ENCODE peak calls at places on chromosomes 1 and 21, in seven cellular contexts. I is sigmoid colon, W is suprapubic skin, F is BJ, Q is fibroblast of the aortic adventitia, E is ovary, Y is A549. L is an unnamed sample.

GRCh38 chr1:27574871-27575831 is 28.8 kb downstream of the AHDC1 start:
- DNase-seq in W (no peak), E (peak), I (peak), F (no peak), Q (peak), Y (peak), L (no peak)

GRCh38 chr1:84853743-84854721 is 39.0 kb downstream of the LPAR3 start:
- DNase-seq in F (no peak), W (no peak), Q (peak), E (no peak), I (no peak), Y (peak), L (no peak)

GRCh38 chr1:229098903-229099578 is 171.9 kb upstream of the RAB4A start:
- DNase-seq in Y (no peak), W (no peak), E (no peak), F (no peak), Q (no peak), I (peak), L (no peak)

GRCh38 chr1:111990026-111990877 is 784 bp upstream of the KCND3 start:
- DNase-seq in F (no peak), Q (no peak), W (no peak), I (no peak), Y (no peak), E (no peak), L (no peak)

GRCh38 chr1:167120899-167121298 is 27.0 kb downstream of the STYXL2 start:
- DNase-seq in W (no peak), Y (no peak), F (no peak), I (no peak), Q (no peak), E (no peak), L (no peak)

GRCh38 chr1:225911207-225912130 is 12.6 kb downstream of the PYCR2 start:
- DNase-seq in E (peak), Y (peak), I (peak), W (no peak), F (no peak), Q (peak), L (no peak)

GRCh38 chr1:145720556-145720877 is 1.2 kb downstream of the CD160 start:
- DNase-seq in E (no peak), I (no peak), Q (peak), W (no peak), Y (no peak), F (peak), L (peak)

GRCh38 chr1:46611691-46612221 is 4.9 kb downstream of the MOB3C start:
- DNase-seq in Y (no peak), W (no peak), E (no peak), F (no peak), I (peak), Q (no peak), L (no peak)

GRCh38 chr21:45698493-45698947 is 55.0 kb downstream of the PCBP3 start:
- DNase-seq in E (no peak), W (no peak), Y (no peak), Q (peak), F (peak), I (peak), L (peak)

GRCh38 chr1:116712510-116712909 is 41.7 kb upstream of the CD2 start:
- DNase-seq in E (no peak), Q (no peak), Y (no peak), F (no peak), I (no peak), W (no peak), L (no peak)

GRCh38 chr21:33394260-33394659 is 9.0 kb upstream of the IFNGR2 start:
- DNase-seq in Y (no peak), Q (no peak), F (no peak), W (no peak), E (no peak), I (peak), L (no peak)

GRCh38 chr1:11198851-11199628 is 9.9 kb downstream of the ANGPTL7 start:
- DNase-seq in F (no peak), Y (no peak), E (no peak), I (no peak), W (no peak), Q (no peak), L (no peak)

GRCh38 chr1:23722652-23723051 is 20.6 kb upstream of the ELOA start:
- DNase-seq in Q (no peak), Y (no peak), F (no peak), E (no peak), I (no peak), W (no peak), L (no peak)

GRCh38 chr21:44920694-44921604 is at the start of gene ITGB2:
- DNase-seq in F (no peak), Y (no peak), E (no peak), I (no peak), W (no peak), Q (no peak), L (no peak)

GRCh38 chr1:154729031-154729442 is 121.1 kb upstream of the ADAR start:
- DNase-seq in Y (no peak), I (peak), Q (peak), W (no peak), F (no peak), E (peak), L (no peak)

DNA sequence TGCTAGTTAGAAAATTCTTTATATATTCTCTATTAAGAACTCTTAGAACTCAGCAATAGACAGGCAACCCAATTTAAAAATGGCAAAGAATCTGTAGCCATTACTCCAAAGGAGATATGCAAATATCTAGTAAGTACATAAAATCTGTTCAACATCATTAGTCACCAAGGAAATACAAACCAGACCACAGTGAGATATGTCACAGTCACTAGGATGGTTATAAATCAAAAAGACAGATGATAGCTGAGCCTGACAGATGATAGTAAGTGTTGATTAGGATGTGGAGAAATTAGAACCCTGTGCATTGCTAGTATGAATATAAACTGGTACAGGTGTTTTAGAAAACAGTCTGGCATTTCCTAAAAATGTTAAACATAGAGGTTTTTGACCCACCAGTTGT is 26.6 kb downstream of the SRSF11 start:
- DNase-seq in E (no peak), W (no peak), Q (no peak), Y (no peak), I (no peak), F (no peak), L (no peak)
- H3K4me3 ChIP-seq in E (no peak), W (no peak), Q (no peak), Y (no peak), I (no peak), F (no peak), L (no peak)

GRCh38 chr1:107141491-107142369 is 891 bp downstream of the NTNG1 start:
- DNase-seq in Q (peak), E (no peak), F (peak), I (no peak), W (no peak), Y (no peak), L (no peak)
- TF ChIP-seq CTCF in Q (peak), E (peak), F (peak), I (peak), W (peak), Y (peak), L (peak)

GRCh38 chr1:151978910-151979309 is 14.7 kb downstream of the S100A10 start:
- DNase-seq in Y (no peak), Q (no peak), I (no peak), F (no peak), E (no peak), W (no peak), L (no peak)
- H3K4me3 ChIP-seq in Y (no peak), Q (no peak), I (no peak), F (no peak), E (no peak), W (no peak), L (no peak)

GRCh38 chr1:68162761-68163160 is 69.6 kb downstream of the WLS start:
- DNase-seq in F (no peak), I (no peak), W (no peak), Y (no peak), Q (no peak), E (no peak), L (no peak)
- TF ChIP-seq CTCF in F (no peak), I (no peak), W (no peak), Y (no peak), Q (peak), E (no peak), L (no peak)

GRCh38 chr1:77781683-77782082 is 2.2 kb downstream of the MIGA1 start:
- DNase-seq in I (no peak), E (no peak), Q (no peak), Y (no peak), F (no peak), W (no peak), L (no peak)
- H3K4me3 ChIP-seq in I (no peak), E (no peak), Q (no peak), Y (no peak), F (no peak), W (no peak), L (no peak)

GRCh38 chr1:114122891-114123621 is 30.6 kb downstream of the SYT6 start:
- DNase-seq in Y (peak), E (no peak), I (peak), W (no peak), Q (peak), F (peak), L (no peak)
- TF ChIP-seq CTCF in Y (no peak), E (no peak), I (no peak), W (no peak), Q (no peak), F (no peak), L (no peak)

L was measured in AG04449.